ENCODE peak calls at places on chromosomes 6 and 20, in nine cellular contexts. One of them, this sample, is unnamed.

GRCh38 chr20:35828434-35828833 is 56.6 kb downstream of the PHF20 start:
- DNase-seq in fibroblast of pulmonary artery: no peak
- DNase-seq in fibroblast of lung: no peak
- DNase-seq in upper lobe of right lung: no peak
- DNase-seq in GM12878: no peak
- DNase-seq in AG09309: no peak
- DNase-seq in IMR-90: no peak
- DNase-seq in esophagus squamous epithelium: no peak
- DNase-seq in esophagus muscularis mucosa: no peak
- DNase-seq in this sample: no peak

GRCh38 chr6:5422321-5422915 is 161.1 kb downstream of the FARS2 start:
- DNase-seq in AG09309: no peak
- DNase-seq in GM12878: no peak
- DNase-seq in IMR-90: peak; percentile 62
- DNase-seq in esophagus muscularis mucosa: no peak
- DNase-seq in fibroblast of lung: peak; percentile 39
- DNase-seq in esophagus squamous epithelium: no peak
- DNase-seq in upper lobe of right lung: no peak
- DNase-seq in fibroblast of pulmonary artery: peak; percentile 63
- DNase-seq in this sample: no peak

GRCh38 chr6:34207695-34208443 is 28.8 kb upstream of the HMGA1 start:
- DNase-seq in esophagus squamous epithelium: no peak
- DNase-seq in upper lobe of right lung: no peak
- DNase-seq in fibroblast of pulmonary artery: no peak
- DNase-seq in GM12878: no peak
- DNase-seq in fibroblast of lung: no peak
- DNase-seq in IMR-90: no peak
- DNase-seq in esophagus muscularis mucosa: no peak
- DNase-seq in AG09309: no peak
- DNase-seq in this sample: no peak

GRCh38 chr20:50029697-50030428 is 47.1 kb downstream of the SNAI1 start:
- DNase-seq in AG09309: peak; percentile 87
- DNase-seq in upper lobe of right lung: no peak
- DNase-seq in fibroblast of lung: peak; percentile 94
- DNase-seq in IMR-90: peak; percentile 95
- DNase-seq in esophagus squamous epithelium: no peak
- DNase-seq in esophagus muscularis mucosa: no peak
- DNase-seq in GM12878: no peak
- DNase-seq in fibroblast of pulmonary artery: peak; percentile 98
- DNase-seq in this sample: no peak

GRCh38 chr6:72624557-72625160 is 2.8 kb downstream of the KCNQ5 start:
- DNase-seq in GM12878: peak; percentile 70
- DNase-seq in AG09309: no peak
- DNase-seq in esophagus squamous epithelium: no peak
- DNase-seq in fibroblast of pulmonary artery: peak; percentile 46
- DNase-seq in esophagus muscularis mucosa: no peak
- DNase-seq in upper lobe of right lung: no peak
- DNase-seq in IMR-90: peak; percentile 27
- DNase-seq in fibroblast of lung: no peak
- DNase-seq in this sample: no peak

GRCh38 chr20:3218307-3218988 is 9.2 kb downstream of the ITPA start:
- DNase-seq in AG09309: no peak
- DNase-seq in esophagus muscularis mucosa: no peak
- DNase-seq in IMR-90: no peak
- DNase-seq in esophagus squamous epithelium: no peak
- DNase-seq in upper lobe of right lung: peak; percentile 88
- DNase-seq in GM12878: no peak
- DNase-seq in fibroblast of lung: peak; percentile 14
- DNase-seq in fibroblast of pulmonary artery: no peak
- DNase-seq in this sample: peak; percentile 75

GRCh38 chr6:107075951-107076381 is 39.3 kb downstream of the BEND3 start:
- DNase-seq in upper lobe of right lung: no peak
- DNase-seq in AG09309: peak; percentile 23
- DNase-seq in fibroblast of pulmonary artery: peak; percentile 56
- DNase-seq in esophagus squamous epithelium: no peak
- DNase-seq in IMR-90: peak; percentile 15
- DNase-seq in GM12878: no peak
- DNase-seq in fibroblast of lung: peak; percentile 37
- DNase-seq in esophagus muscularis mucosa: no peak
- DNase-seq in this sample: no peak

GRCh38 chr6:34630040-34630439 is 66.5 kb downstream of the ILRUN start:
- DNase-seq in GM12878: no peak
- DNase-seq in AG09309: peak; percentile 83
- DNase-seq in fibroblast of pulmonary artery: peak; percentile 95
- DNase-seq in esophagus muscularis mucosa: no peak
- DNase-seq in upper lobe of right lung: no peak
- DNase-seq in esophagus squamous epithelium: no peak
- DNase-seq in IMR-90: peak; percentile 98
- DNase-seq in fibroblast of lung: peak; percentile 76
- DNase-seq in this sample: no peak

GRCh38 chr6:145110109-145110508 is 625.2 kb downstream of the EPM2A start:
- DNase-seq in upper lobe of right lung: no peak
- DNase-seq in esophagus muscularis mucosa: no peak
- DNase-seq in fibroblast of lung: no peak
- DNase-seq in esophagus squamous epithelium: no peak
- DNase-seq in AG09309: no peak
- DNase-seq in GM12878: no peak
- DNase-seq in IMR-90: no peak
- DNase-seq in fibroblast of pulmonary artery: no peak
- DNase-seq in this sample: no peak

GRCh38 chr6:139262519-139263300 is 29.1 kb downstream of the TXLNB start:
- DNase-seq in fibroblast of pulmonary artery: no peak
- DNase-seq in fibroblast of lung: no peak
- DNase-seq in GM12878: no peak
- DNase-seq in IMR-90: peak; percentile 50
- DNase-seq in upper lobe of right lung: no peak
- DNase-seq in esophagus squamous epithelium: no peak
- DNase-seq in esophagus muscularis mucosa: no peak
- DNase-seq in AG09309: no peak
- DNase-seq in this sample: no peak

GRCh38 chr6:28105286-28105685 is 19.1 kb upstream of the ZSCAN16 start:
- DNase-seq in GM12878: no peak
- DNase-seq in fibroblast of lung: peak; percentile 22
- DNase-seq in AG09309: no peak
- DNase-seq in esophagus squamous epithelium: no peak
- DNase-seq in fibroblast of pulmonary artery: peak; percentile 16
- DNase-seq in IMR-90: no peak
- DNase-seq in upper lobe of right lung: no peak
- DNase-seq in esophagus muscularis mucosa: no peak
- DNase-seq in this sample: no peak

GRCh38 chr20:58900292-58900931 is 47.9 kb downstream of the GNAS start:
- DNase-seq in fibroblast of pulmonary artery: peak; percentile 24
- DNase-seq in IMR-90: no peak
- DNase-seq in fibroblast of lung: peak; percentile 17
- DNase-seq in upper lobe of right lung: no peak
- DNase-seq in esophagus muscularis mucosa: no peak
- DNase-seq in esophagus squamous epithelium: no peak
- DNase-seq in AG09309: no peak
- DNase-seq in GM12878: no peak
- DNase-seq in this sample: no peak

GRCh38 chr6:29791786-29792122 is 35.9 kb upstream of the HLA-G start:
- DNase-seq in upper lobe of right lung: no peak
- DNase-seq in GM12878: no peak
- DNase-seq in esophagus squamous epithelium: no peak
- DNase-seq in IMR-90: no peak
- DNase-seq in esophagus muscularis mucosa: no peak
- DNase-seq in fibroblast of lung: no peak
- DNase-seq in AG09309: no peak
- DNase-seq in fibroblast of pulmonary artery: no peak
- DNase-seq in this sample: no peak

GRCh38 chr6:29791162-29791561 is 36.5 kb upstream of the HLA-G start:
- DNase-seq in esophagus squamous epithelium: no peak
- DNase-seq in IMR-90: peak; percentile 31
- DNase-seq in AG09309: no peak
- DNase-seq in upper lobe of right lung: no peak
- DNase-seq in fibroblast of pulmonary artery: no peak
- DNase-seq in fibroblast of lung: no peak
- DNase-seq in GM12878: no peak
- DNase-seq in esophagus muscularis mucosa: no peak
- DNase-seq in this sample: no peak

GRCh38 chr6:29793796-29794195 is 33.8 kb upstream of the HLA-G start:
- DNase-seq in esophagus muscularis mucosa: peak; percentile 47
- DNase-seq in esophagus squamous epithelium: no peak
- DNase-seq in upper lobe of right lung: no peak
- DNase-seq in fibroblast of pulmonary artery: no peak
- DNase-seq in fibroblast of lung: no peak
- DNase-seq in AG09309: no peak
- DNase-seq in GM12878: no peak
- DNase-seq in IMR-90: no peak
- DNase-seq in this sample: no peak

GRCh38 chr6:29792123-29793035 is 35.2 kb upstream of the HLA-G start:
- DNase-seq in upper lobe of right lung: peak; percentile 91
- DNase-seq in esophagus squamous epithelium: no peak
- DNase-seq in fibroblast of pulmonary artery: peak; percentile 11
- DNase-seq in IMR-90: no peak
- DNase-seq in AG09309: no peak
- DNase-seq in esophagus muscularis mucosa: no peak
- DNase-seq in fibroblast of lung: no peak
- DNase-seq in GM12878: no peak
- DNase-seq in this sample: peak; percentile 64

DNA sequence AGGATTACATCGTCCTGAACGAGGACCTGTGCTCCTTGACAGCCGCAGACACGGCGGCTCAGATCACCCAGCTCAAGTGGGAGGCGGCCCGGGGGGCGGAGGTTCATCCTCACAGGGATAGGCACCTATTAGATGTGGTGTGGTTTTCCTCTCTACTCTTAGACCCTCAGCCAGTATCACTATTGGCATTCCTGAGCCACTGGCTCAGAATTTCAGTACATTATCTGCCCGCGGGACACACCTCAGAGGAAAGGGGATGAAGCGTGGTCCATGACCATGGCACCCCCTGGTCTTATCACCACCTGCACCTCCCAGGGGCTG is 34.6 kb upstream of the HLA-G start:
- DNase-seq in fibroblast of lung: no peak
- DNase-seq in esophagus muscularis mucosa: no peak
- DNase-seq in fibroblast of pulmonary artery: no peak
- DNase-seq in upper lobe of right lung: no peak
- DNase-seq in GM12878: no peak
- DNase-seq in esophagus squamous epithelium: no peak
- DNase-seq in IMR-90: no peak
- DNase-seq in AG09309: no peak
- DNase-seq in this sample: no peak
- H3K4me3 ChIP-seq in fibroblast of lung: peak overlapping the region; percentile 53
- H3K4me3 ChIP-seq in esophagus muscularis mucosa: peak overlapping the region; percentile 63
- H3K4me3 ChIP-seq in fibroblast of pulmonary artery: peak overlapping the region; percentile 50
- H3K4me3 ChIP-seq in upper lobe of right lung: peak overlapping the region; percentile 78
- H3K4me3 ChIP-seq in GM12878: peak overlapping the region; percentile 64
- H3K4me3 ChIP-seq in esophagus squamous epithelium: peak overlapping the region; percentile 64
- H3K4me3 ChIP-seq in IMR-90: no peak overlapping the region
- H3K4me3 ChIP-seq in AG09309: peak overlapping the region; percentile 49
- H3K4me3 ChIP-seq in this sample: peak overlapping the region; percentile 68

DNA sequence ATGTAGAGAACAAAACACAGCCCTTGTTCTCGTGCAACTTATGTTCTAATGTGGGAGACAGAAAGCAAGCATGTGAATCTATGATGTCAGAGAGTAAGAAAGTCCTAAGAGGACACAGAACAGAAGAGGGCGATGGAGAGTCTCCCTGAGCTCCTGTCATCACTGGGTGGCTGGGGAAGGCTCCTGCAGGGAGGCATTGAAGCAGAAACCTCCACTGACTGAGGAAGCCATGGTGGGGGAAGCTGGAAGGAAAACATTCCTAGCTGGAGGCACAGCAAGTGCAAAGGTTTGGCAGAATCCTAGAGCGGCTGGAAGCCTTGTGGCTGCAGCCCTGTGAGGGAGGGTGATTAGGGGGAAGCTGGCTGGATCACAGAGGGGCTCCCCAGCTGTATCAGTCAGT is 248.0 kb downstream of the CDH26 start:
- DNase-seq in fibroblast of pulmonary artery: peak; percentile 13
- DNase-seq in upper lobe of right lung: no peak
- DNase-seq in esophagus squamous epithelium: no peak
- DNase-seq in IMR-90: peak; percentile 49
- DNase-seq in fibroblast of lung: peak; percentile 52
- DNase-seq in GM12878: no peak
- DNase-seq in esophagus muscularis mucosa: peak; percentile 55
- DNase-seq in AG09309: no peak
- DNase-seq in this sample: no peak
- TF ChIP-seq CTCF in fibroblast of pulmonary artery: peak; percentile 15
- TF ChIP-seq CTCF in upper lobe of right lung: peak; percentile 33
- TF ChIP-seq CTCF in esophagus squamous epithelium: no peak
- TF ChIP-seq CTCF in IMR-90: peak; percentile 59
- TF ChIP-seq CTCF in fibroblast of lung: peak; percentile 71
- TF ChIP-seq CTCF in GM12878: no peak
- TF ChIP-seq CTCF in esophagus muscularis mucosa: no peak
- TF ChIP-seq CTCF in AG09309: peak; percentile 67
- TF ChIP-seq CTCF in this sample: peak; percentile 23

DNA sequence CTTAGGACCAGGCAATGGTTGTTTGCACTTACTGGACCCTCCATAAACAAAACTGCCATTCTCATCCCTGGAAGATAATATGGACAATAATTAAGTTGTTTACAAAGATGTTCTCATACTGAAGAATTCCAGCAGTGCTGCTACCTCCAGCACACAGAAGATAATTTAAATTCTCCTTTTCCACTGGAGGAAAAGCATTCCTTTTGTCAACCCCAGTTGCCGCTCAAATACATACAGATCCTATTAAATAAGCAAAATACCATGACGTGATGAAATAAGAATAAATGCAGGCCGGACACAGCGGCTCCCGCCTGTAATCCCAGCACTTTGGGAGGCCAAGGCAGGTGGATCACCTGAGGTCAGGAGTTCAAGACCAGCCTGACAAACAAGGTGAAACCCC is 54.5 kb upstream of the IPCEF1 start:
- DNase-seq in IMR-90: no peak
- DNase-seq in esophagus muscularis mucosa: no peak
- DNase-seq in esophagus squamous epithelium: no peak
- DNase-seq in upper lobe of right lung: no peak
- DNase-seq in fibroblast of lung: no peak
- DNase-seq in fibroblast of pulmonary artery: no peak
- DNase-seq in GM12878: no peak
- DNase-seq in AG09309: no peak
- DNase-seq in this sample: no peak
- H3K4me3 ChIP-seq in IMR-90: peak overlapping the region; percentile 9
- H3K4me3 ChIP-seq in esophagus muscularis mucosa: peak overlapping the region; percentile 18
- H3K4me3 ChIP-seq in esophagus squamous epithelium: no peak overlapping the region
- H3K4me3 ChIP-seq in upper lobe of right lung: no peak overlapping the region
- H3K4me3 ChIP-seq in fibroblast of lung: no peak overlapping the region
- H3K4me3 ChIP-seq in fibroblast of pulmonary artery: no peak overlapping the region
- H3K4me3 ChIP-seq in GM12878: no peak overlapping the region
- H3K4me3 ChIP-seq in AG09309: no peak overlapping the region
- H3K4me3 ChIP-seq in this sample: no peak overlapping the region

GRCh38 chr6:161575508-161576254 is 301.8 kb upstream of the AGPAT4 start:
- DNase-seq in fibroblast of pulmonary artery: no peak
- DNase-seq in IMR-90: no peak
- DNase-seq in fibroblast of lung: no peak
- DNase-seq in esophagus muscularis mucosa: no peak
- DNase-seq in esophagus squamous epithelium: no peak
- DNase-seq in GM12878: no peak
- DNase-seq in upper lobe of right lung: no peak
- DNase-seq in AG09309: no peak
- DNase-seq in this sample: no peak

GRCh38 chr6:161583561-161583960 is 309.7 kb upstream of the AGPAT4 start:
- DNase-seq in fibroblast of pulmonary artery: no peak
- DNase-seq in IMR-90: no peak
- DNase-seq in upper lobe of right lung: no peak
- DNase-seq in fibroblast of lung: peak; percentile 26
- DNase-seq in GM12878: no peak
- DNase-seq in esophagus squamous epithelium: no peak
- DNase-seq in esophagus muscularis mucosa: no peak
- DNase-seq in AG09309: no peak
- DNase-seq in this sample: no peak

GRCh38 chr6:161584051-161584450 is 310.2 kb upstream of the AGPAT4 start:
- DNase-seq in fibroblast of pulmonary artery: no peak
- DNase-seq in fibroblast of lung: peak; percentile 17
- DNase-seq in AG09309: no peak
- DNase-seq in upper lobe of right lung: no peak
- DNase-seq in GM12878: no peak
- DNase-seq in IMR-90: no peak
- DNase-seq in esophagus muscularis mucosa: no peak
- DNase-seq in esophagus squamous epithelium: no peak
- DNase-seq in this sample: no peak

GRCh38 chr6:161578478-161578877 is 304.6 kb upstream of the AGPAT4 start:
- DNase-seq in fibroblast of pulmonary artery: no peak
- DNase-seq in upper lobe of right lung: no peak
- DNase-seq in GM12878: no peak
- DNase-seq in esophagus muscularis mucosa: no peak
- DNase-seq in IMR-90: no peak
- DNase-seq in AG09309: no peak
- DNase-seq in fibroblast of lung: no peak
- DNase-seq in esophagus squamous epithelium: no peak
- DNase-seq in this sample: no peak
- TF ChIP-seq CTCF in fibroblast of pulmonary artery: no peak
- TF ChIP-seq CTCF in upper lobe of right lung: no peak
- TF ChIP-seq CTCF in GM12878: no peak
- TF ChIP-seq CTCF in esophagus muscularis mucosa: no peak
- TF ChIP-seq CTCF in IMR-90: no peak
- TF ChIP-seq CTCF in AG09309: no peak
- TF ChIP-seq CTCF in fibroblast of lung: no peak
- TF ChIP-seq CTCF in esophagus squamous epithelium: no peak
- TF ChIP-seq CTCF in this sample: no peak

This sample was measured in GM06990.